ENCODE peak calls at places on chromosomes 4 and X, in nine cellular contexts. X, I, W, G, B, Z, K, L and E are unnamed samples.

GRCh38 chr4:163353054-163353453 is 9.4 kb downstream of the NPY5R start:
- DNase-seq in W (no peak), G (no peak), X (no peak), B (no peak), Z (no peak), K (no peak), L (no peak), I (no peak), E (no peak)

GRCh38 chr4:182384496-182385155 is 141.4 kb downstream of the TENM3 start:
- DNase-seq in Z (no peak), I (no peak), B (no peak), X (no peak), K (no peak), L (no peak), W (no peak), G (no peak), E (no peak)

GRCh38 chr4:53682196-53682595 is 90.9 kb upstream of the LNX1 start:
- DNase-seq in X (no peak), Z (no peak), W (no peak), G (no peak), K (no peak), L (no peak), B (no peak), I (peak; percentile 17), E (no peak)

GRCh38 chr4:91243132-91243531 is 1060.6 kb upstream of the GRID2 start:
- DNase-seq in W (peak; percentile 21), L (peak; percentile 5), G (no peak), B (no peak), X (no peak), I (peak; percentile 7), K (no peak), Z (no peak), E (no peak)

GRCh38 chr4:1640110-1640509 is 44.0 kb downstream of the FAM53A start:
- DNase-seq in G (no peak), I (no peak), L (no peak), X (no peak), Z (no peak), B (no peak), W (no peak), K (no peak), E (no peak)

GRCh38 chrX:109822861-109823260 is 89.8 kb upstream of the ACSL4 start:
- DNase-seq in I (peak; percentile 36), B (no peak), K (no peak), X (no peak), L (no peak), G (no peak), Z (no peak), W (no peak), E (no peak)

GRCh38 chrX:21725916-21726315 is 32.0 kb downstream of the SMPX start:
- DNase-seq in K (no peak), X (no peak), Z (no peak), B (no peak), L (no peak), I (no peak), G (no peak), W (no peak), E (no peak)

GRCh38 chr4:72300126-72300525 is 268.3 kb downstream of the NPFFR2 start:
- DNase-seq in X (no peak), L (no peak), K (no peak), I (no peak), W (no peak), B (no peak), Z (no peak), G (no peak), E (no peak)

GRCh38 chrX:151713859-151714258 is 2.0 kb upstream of the FATE1 start:
- DNase-seq in B (no peak), L (peak; percentile 29), G (peak; percentile 54), Z (peak; percentile 60), K (no peak), I (peak; percentile 47), X (peak; percentile 28), W (no peak), E (no peak)

GRCh38 chr4:153000068-153000420 is 63.9 kb downstream of the FHDC1 start:
- DNase-seq in B (no peak), X (no peak), Z (no peak), L (no peak), I (no peak), K (no peak), W (no peak), G (no peak), E (no peak)

GRCh38 chr4:111943796-111944203 is 201.5 kb upstream of the FAM241A start:
- DNase-seq in Z (peak; percentile 62), K (no peak), W (peak; percentile 38), G (peak; percentile 54), L (peak; percentile 71), B (no peak), I (peak; percentile 47), X (no peak), E (peak; percentile 57)

GRCh38 chrX:115357316-115357715 is 67.8 kb downstream of the LUZP4 start:
- DNase-seq in G (no peak), X (no peak), I (no peak), B (no peak), K (no peak), L (no peak), Z (no peak), W (no peak), E (no peak)

GRCh38 chrX:84187501-84188319 is at the start of gene RPS6KA6:
- DNase-seq in W (peak; percentile 22), I (peak; percentile 16), G (peak; percentile 36), Z (peak; percentile 44), B (no peak), X (peak; percentile 62), L (peak; percentile 41), K (no peak), E (no peak)

GRCh38 chrX:106894392-106894909 is 8.7 kb downstream of the RIPPLY1 start:
- DNase-seq in W (peak; percentile 56), B (no peak), K (no peak), I (peak; percentile 82), L (peak; percentile 79), X (no peak), Z (peak; percentile 52), G (peak; percentile 59), E (no peak)

GRCh38 chrX:125202486-125203378 is 116.9 kb upstream of the TEX13C start:
- DNase-seq in K (no peak), W (no peak), G (peak; percentile 3), B (no peak), X (peak; percentile 51), Z (peak; percentile 14), I (no peak), L (peak; percentile 5), E (no peak)

GRCh38 chr4:153651041-153651960 is 32.8 kb upstream of the TLR2 start:
- DNase-seq in B (peak; percentile 56), I (peak; percentile 28), X (no peak), Z (no peak), L (no peak), W (peak; percentile 57), K (no peak), G (no peak), E (peak; percentile 66)

GRCh38 chr4:98581126-98581525 is 77.3 kb downstream of the TSPAN5 start:
- DNase-seq in I (no peak), X (no peak), B (no peak), K (no peak), Z (no peak), L (no peak), W (no peak), G (no peak), E (no peak)

GRCh38 chr4:17018013-17018412 is 119.6 kb upstream of the LDB2 start:
- DNase-seq in W (no peak), G (no peak), B (no peak), Z (no peak), I (no peak), X (no peak), K (no peak), L (no peak), E (no peak)

GRCh38 chr4:183807420-183808101 is 97.5 kb upstream of the STOX2 start:
- DNase-seq in G (peak; percentile 10), Z (no peak), I (no peak), X (no peak), W (no peak), L (no peak), K (no peak), B (no peak), E (no peak)
- TF ChIP-seq CTCF in G (no peak), Z (no peak), I (no peak), X (no peak), W (no peak), L (no peak), K (no peak), B (no peak), E (no peak)

GRCh38 chrX:23559975-23560374 is 107.3 kb upstream of the PRDX4 start:
- DNase-seq in L (no peak), G (no peak), B (no peak), X (no peak), K (no peak), I (no peak), W (no peak), Z (no peak), E (no peak)
- TF ChIP-seq CTCF in L (no peak), G (no peak), B (no peak), X (no peak), K (peak; percentile 3), I (peak; percentile 34), W (no peak), Z (no peak), E (no peak)

GRCh38 chr4:44320833-44321232 is 127.8 kb downstream of the KCTD8 start:
- DNase-seq in B (no peak), G (no peak), X (no peak), Z (no peak), I (no peak), L (no peak), W (no peak), K (no peak), E (no peak)
- TF ChIP-seq CTCF in B (no peak), G (no peak), X (no peak), Z (no peak), I (no peak), L (no peak), W (no peak), K (no peak), E (no peak)

GRCh38 chr4:8013976-8014726 is 74.5 kb upstream of the AFAP1 start:
- DNase-seq in X (no peak), Z (no peak), I (no peak), K (no peak), G (no peak), B (no peak), L (no peak), W (no peak), E (no peak)

GRCh38 chr4:8019396-8020365 is 80.0 kb upstream of the AFAP1 start:
- DNase-seq in B (peak; percentile 53), L (peak; percentile 65), W (no peak), G (no peak), X (no peak), K (peak; percentile 5), I (peak; percentile 51), Z (no peak), E (peak; percentile 68)

GRCh38 chr4:8016527-8016926 is 76.9 kb upstream of the AFAP1 start:
- DNase-seq in L (no peak), K (no peak), I (no peak), G (no peak), Z (no peak), X (no peak), B (no peak), W (no peak), E (no peak)

GRCh38 chr4:8012517-8012916 is 72.9 kb upstream of the AFAP1 start:
- DNase-seq in Z (no peak), X (no peak), K (no peak), I (no peak), L (no peak), G (no peak), W (no peak), B (no peak), E (no peak)

DNA sequence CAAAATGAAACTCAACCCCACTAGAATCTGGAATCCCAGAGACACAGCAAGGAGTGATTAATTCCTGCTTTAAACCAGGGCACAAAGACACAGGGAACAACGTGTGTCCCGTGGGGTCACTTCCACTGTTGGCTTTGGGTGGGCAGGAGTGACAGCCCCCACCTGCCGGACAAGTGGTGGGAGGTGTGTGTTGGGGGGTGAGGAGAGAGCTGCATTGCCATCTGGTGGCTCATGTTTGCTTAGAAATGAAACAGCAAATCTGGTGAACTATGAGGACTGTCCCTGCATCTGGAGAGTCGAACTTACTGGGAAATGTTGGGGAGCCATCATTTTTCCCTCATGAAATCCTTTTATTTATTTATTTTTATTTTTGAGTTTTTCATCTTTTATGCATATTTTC is 75.9 kb upstream of the AFAP1 start:
- DNase-seq in W (no peak), I (peak; percentile 15), K (no peak), B (no peak), L (no peak), X (no peak), G (no peak), Z (no peak), E (no peak)
- TF ChIP-seq CTCF in W (no peak), I (peak; percentile 54), K (peak; percentile 25), B (no peak), L (peak; percentile 40), X (no peak), G (no peak), Z (no peak), E (no peak)